ENCODE peak calls at places on chromosomes 5 and 9, in seven cellular contexts. I, G, B, K, T, L and D are unnamed samples.

GRCh38 chr5:36152324-36153298 is 700 bp downstream of the SKP2 start:
- DNase-seq in I (no peak), B (peak), G (peak), L (no peak), T (peak), K (no peak), D (no peak)

GRCh38 chr9:4927043-4927471 is 58.0 kb upstream of the JAK2 start:
- DNase-seq in B (no peak), G (no peak), L (no peak), I (no peak), T (no peak), K (no peak), D (no peak)

GRCh38 chr9:126125177-126125576 is 201.5 kb upstream of the MVB12B start:
- DNase-seq in G (no peak), I (no peak), L (no peak), K (no peak), T (no peak), B (peak), D (no peak)

GRCh38 chr5:168941901-168942300 is 359.0 kb downstream of the SLIT3 start:
- DNase-seq in B (no peak), I (no peak), T (no peak), K (no peak), G (no peak), L (no peak), D (no peak)

GRCh38 chr9:110330484-110331115 is 7.1 kb downstream of the TXNDC8 start:
- DNase-seq in B (peak), T (no peak), G (no peak), I (no peak), L (no peak), K (no peak), D (no peak)

GRCh38 chr5:142486581-142486980 is 161.8 kb upstream of the SPRY4 start:
- DNase-seq in I (no peak), K (no peak), G (no peak), T (no peak), L (no peak), B (peak), D (no peak)

GRCh38 chr9:126584611-126585010 is 29.1 kb upstream of the LMX1B start:
- DNase-seq in T (no peak), I (no peak), L (no peak), B (no peak), G (no peak), K (no peak), D (no peak)

GRCh38 chr9:136856541-136857141 is 4.5 kb downstream of the MAMDC4 start:
- DNase-seq in G (no peak), K (peak), L (no peak), I (no peak), T (no peak), B (no peak), D (no peak)

GRCh38 chr9:4422495-4422894 is 67.8 kb upstream of the SLC1A1 start:
- DNase-seq in B (no peak), T (no peak), L (no peak), K (no peak), G (peak), I (no peak), D (no peak)

GRCh38 chr9:82543726-82544125 is 519.2 kb downstream of the RASEF start:
- DNase-seq in L (no peak), T (no peak), B (no peak), K (no peak), I (no peak), G (no peak), D (no peak)

GRCh38 chr5:149073217-149073616 is 10.4 kb upstream of the SH3TC2 start:
- DNase-seq in G (no peak), I (no peak), K (no peak), B (no peak), T (no peak), L (no peak), D (no peak)

GRCh38 chr5:61582887-61583286 is 250.8 kb downstream of the ZSWIM6 start:
- DNase-seq in G (no peak), B (no peak), L (no peak), K (no peak), I (no peak), T (no peak), D (no peak)

GRCh38 chr5:131709043-131709442 is 74.0 kb upstream of the RAPGEF6 start:
- DNase-seq in G (no peak), K (no peak), B (no peak), L (no peak), I (no peak), T (no peak), D (no peak)

GRCh38 chr9:129381481-129381957 is 203.5 kb upstream of the IER5L start:
- DNase-seq in B (no peak), T (no peak), L (no peak), K (peak), I (no peak), G (no peak), D (no peak)

GRCh38 chr5:23704176-23704855 is 196.9 kb downstream of the PRDM9 start:
- DNase-seq in G (no peak), B (no peak), L (no peak), T (no peak), K (no peak), I (no peak), D (no peak)

GRCh38 chr5:36392186-36392585 is 90.5 kb upstream of the RANBP3L start:
- DNase-seq in K (no peak), L (no peak), G (no peak), T (no peak), B (no peak), I (no peak), D (no peak)

GRCh38 chr5:115079934-115080623 is 89.6 kb downstream of the TRIM36 start:
- DNase-seq in G (no peak), K (no peak), L (no peak), B (no peak), I (no peak), T (no peak), D (no peak)

GRCh38 chr5:149429839-149430721 is 51.0 kb upstream of the IL17B start:
- DNase-seq in G (no peak), L (no peak), I (no peak), K (no peak), T (no peak), B (peak), D (no peak)

GRCh38 chr5:98314262-98314661 is 459.2 kb upstream of the RGMB start:
- DNase-seq in L (no peak), B (peak), G (no peak), T (no peak), I (no peak), K (no peak), D (no peak)

GRCh38 chr9:11319477-11320060 is 706.8 kb upstream of the PTPRD start:
- DNase-seq in G (no peak), B (peak), T (peak), I (no peak), K (no peak), L (no peak), D (no peak)

GRCh38 chr9:129069825-129070473 is 11.0 kb upstream of the DOLPP1 start:
- DNase-seq in T (no peak), G (no peak), K (peak), B (no peak), L (no peak), I (no peak), D (no peak)

GRCh38 chr5:88672644-88673493 is 210.1 kb downstream of the MEF2C start:
- DNase-seq in I (no peak), L (no peak), K (no peak), T (no peak), B (no peak), G (no peak), D (no peak)
- TF ChIP-seq CTCF in I (no peak), L (no peak), K (no peak), T (no peak), B (no peak), G (no peak), D (no peak)

DNA sequence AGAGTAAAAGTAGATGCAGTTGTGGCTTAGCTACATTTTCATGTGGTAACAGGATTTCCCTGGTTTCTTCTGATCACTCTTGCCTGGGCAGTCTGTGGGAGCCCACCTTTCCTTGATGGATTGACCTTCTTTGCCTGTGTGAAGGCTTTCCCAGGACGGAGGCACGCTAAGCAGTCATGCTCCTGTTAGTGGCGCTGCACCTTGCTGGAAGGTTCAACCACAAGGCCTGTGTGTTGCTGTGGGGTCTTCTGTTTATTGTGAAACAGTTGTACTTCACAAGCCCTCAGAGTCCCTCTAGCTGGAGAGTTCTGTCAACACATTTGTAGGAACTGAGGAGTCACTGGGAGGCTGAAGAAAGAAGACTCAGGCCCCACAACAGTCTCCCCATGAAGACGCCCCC is 402.0 kb downstream of the IRX1 start:
- DNase-seq in T (no peak), I (no peak), G (no peak), B (no peak), K (no peak), L (no peak), D (no peak)
- TF ChIP-seq CTCF in T (no peak), I (no peak), G (no peak), B (no peak), K (no peak), L (no peak), D (no peak)

GRCh38 chr5:40841068-40841805 is at the start of gene CARD6:
- DNase-seq in L (no peak), I (no peak), T (no peak), G (peak), B (peak), K (no peak), D (no peak)
- TF ChIP-seq CTCF in L (no peak), I (no peak), T (no peak), G (no peak), B (peak), K (no peak), D (no peak)

GRCh38 chr5:60370508-60370907 is 329.5 kb downstream of the DEPDC1B start:
- DNase-seq in K (no peak), T (no peak), G (no peak), I (no peak), L (no peak), B (no peak), D (no peak)
- TF ChIP-seq CTCF in K (no peak), T (no peak), G (no peak), I (no peak), L (no peak), B (no peak), D (no peak)

GRCh38 chr5:110716247-110717245 is 9.9 kb downstream of the TMEM232 start:
- DNase-seq in K (no peak), B (peak), G (no peak), I (no peak), T (no peak), L (no peak), D (no peak)
- TF ChIP-seq CTCF in K (no peak), B (peak), G (peak), I (no peak), T (no peak), L (no peak), D (no peak)

GRCh38 chr9:107051392-107051791 is 188.4 kb downstream of the ZNF462 start:
- DNase-seq in B (no peak), T (no peak), G (no peak), L (no peak), K (no peak), I (no peak), D (no peak)
- TF ChIP-seq CTCF in B (no peak), T (no peak), G (no peak), L (no peak), K (no peak), I (no peak), D (no peak)

GRCh38 chr9:8855046-8855445 is 1055.5 kb upstream of the DMAC1 start:
- DNase-seq in I (no peak), L (no peak), K (no peak), T (no peak), G (no peak), B (peak), D (no peak)
- TF ChIP-seq CTCF in I (no peak), L (no peak), K (no peak), T (peak), G (no peak), B (peak), D (no peak)

DNA sequence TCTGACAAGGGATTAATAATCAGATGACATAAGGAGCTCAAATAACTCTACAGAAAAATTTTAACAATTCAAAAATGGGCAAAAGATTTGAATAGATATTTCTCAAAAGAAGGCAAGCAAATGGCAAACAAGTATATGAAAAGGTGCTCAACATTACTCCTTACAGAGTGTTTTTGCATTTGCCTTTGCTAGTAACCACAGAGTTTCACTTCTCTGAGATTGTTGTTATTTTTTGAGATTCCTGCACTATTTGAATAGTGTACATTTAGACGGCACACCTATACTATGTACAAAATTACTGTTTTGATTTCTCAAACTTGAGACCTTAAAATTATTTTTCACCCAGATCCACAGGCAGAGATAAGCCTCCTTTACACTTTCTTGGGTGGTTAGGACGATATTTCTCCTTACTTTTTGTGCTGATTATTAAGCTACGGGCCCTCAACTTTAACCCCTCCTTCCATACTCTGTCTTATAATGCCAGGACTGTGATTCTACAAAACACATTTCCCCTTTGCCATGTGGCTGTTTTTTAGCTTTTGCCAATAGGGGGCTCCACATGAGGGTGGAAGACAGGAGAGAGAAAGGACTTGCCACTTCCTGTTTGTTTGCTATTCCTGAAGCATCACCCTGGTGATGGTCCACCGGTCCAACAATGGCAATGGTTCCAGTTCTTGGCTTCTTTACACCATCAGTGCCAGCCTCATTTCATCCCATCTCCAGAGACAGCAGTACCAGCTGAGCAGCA is 65.0 kb upstream of the DAP start:
- DNase-seq in T (no peak), I (no peak), G (peak), B (no peak), K (no peak), L (no peak), D (no peak)
- TF ChIP-seq CTCF in T (no peak), I (no peak), G (peak), B (no peak), K (no peak), L (no peak), D (no peak)

DNA sequence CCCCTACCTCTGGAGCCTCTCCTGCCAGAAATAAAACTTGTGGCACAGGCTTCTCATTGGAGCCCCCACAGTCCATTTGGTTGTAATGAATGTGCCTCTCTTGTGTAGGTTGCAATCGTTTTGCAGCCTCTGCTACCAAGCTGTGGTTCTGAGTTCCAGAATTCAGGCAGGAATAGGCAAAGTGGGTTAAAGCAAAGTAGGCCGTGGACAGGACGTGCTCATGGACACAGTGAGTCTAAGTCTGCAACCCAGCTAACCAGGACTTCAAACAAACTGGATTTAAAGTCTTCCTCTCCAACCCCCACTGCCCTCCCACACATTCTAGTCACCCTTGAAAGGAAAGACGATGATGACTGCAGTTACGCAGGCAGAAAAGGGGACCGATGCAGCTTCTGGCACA is 259.9 kb downstream of the PIK3R1 start:
- DNase-seq in L (no peak), K (no peak), G (no peak), T (no peak), I (no peak), B (no peak), D (no peak)
- TF ChIP-seq CTCF in L (no peak), K (no peak), G (no peak), T (no peak), I (no peak), B (no peak), D (no peak)